ENCODE peak calls at places on chromosomes 2 and 18, in eight cellular contexts. T is AG09309; W is MV-4-11; P is astrocyte of the hippocampus; Z is effector memory CD4-positive, alpha-beta T cell; F is Peyer's patch; Q is posterior cingulate gyrus; I is neural crest cell. R is an unnamed sample.

GRCh38 chr18:35345460-35345921 is 1.3 kb upstream of the ZNF24 start:
- DNase-seq in T (no peak), W (peak; percentile 23), P (peak; percentile 60), Z (no peak), F (no peak), Q (peak; percentile 11), I (no peak), R (no peak)

GRCh38 chr2:5494212-5494611 is 198.0 kb upstream of the SOX11 start:
- DNase-seq in T (no peak), W (no peak), P (no peak), Z (no peak), F (no peak), Q (no peak), I (no peak), R (no peak)

GRCh38 chr18:59787998-59788875 is 91.0 kb upstream of the CCBE1 start:
- DNase-seq in T (peak; percentile 46), W (no peak), P (peak; percentile 74), Z (no peak), F (no peak), Q (no peak), I (no peak), R (no peak)

GRCh38 chr2:120589782-120590608 is 145.7 kb upstream of the GLI2 start:
- DNase-seq in T (peak; percentile 52), W (no peak), P (peak; percentile 93), Z (no peak), F (no peak), Q (no peak), I (no peak), R (peak; percentile 71)

GRCh38 chr2:205704101-205704741 is 21.9 kb downstream of the NRP2 start:
- DNase-seq in T (no peak), W (no peak), P (peak; percentile 89), Z (no peak), F (no peak), Q (no peak), I (no peak), R (no peak)

GRCh38 chr18:36812686-36813085 is 16.1 kb downstream of the TPGS2 start:
- DNase-seq in T (no peak), W (no peak), P (no peak), Z (no peak), F (no peak), Q (no peak), I (no peak), R (no peak)

GRCh38 chr18:25832008-25832604 is 258.3 kb downstream of the SS18 start:
- DNase-seq in T (peak; percentile 11), W (peak; percentile 9), P (peak; percentile 83), Z (no peak), F (peak; percentile 62), Q (peak; percentile 59), I (peak; percentile 65), R (no peak)

GRCh38 chr2:196242131-196242620 is 70.8 kb upstream of the STK17B start:
- DNase-seq in T (no peak), W (peak; percentile 100), P (peak; percentile 20), Z (no peak), F (no peak), Q (no peak), I (no peak), R (no peak)

GRCh38 chr2:68663371-68664156 is 20.2 kb downstream of the PROKR1 start:
- DNase-seq in T (no peak), W (no peak), P (no peak), Z (no peak), F (no peak), Q (no peak), I (no peak), R (no peak)

GRCh38 chr2:191611614-191612013 is 66.3 kb upstream of the NABP1 start:
- DNase-seq in T (no peak), W (peak; percentile 94), P (no peak), Z (no peak), F (no peak), Q (no peak), I (no peak), R (no peak)

GRCh38 chr2:16063955-16064633 is 123.7 kb downstream of the MYCN start:
- DNase-seq in T (no peak), W (no peak), P (no peak), Z (no peak), F (no peak), Q (no peak), I (no peak), R (no peak)

GRCh38 chr2:190996338-190996946 is 17.5 kb downstream of the STAT1 start:
- DNase-seq in T (no peak), W (peak; percentile 10), P (peak; percentile 38), Z (peak; percentile 18), F (no peak), Q (no peak), I (no peak), R (no peak)

GRCh38 chr18:13566941-13567762 is 159.2 kb downstream of the FAM210A start:
- DNase-seq in T (no peak), W (peak; percentile 83), P (no peak), Z (no peak), F (no peak), Q (peak; percentile 71), I (no peak), R (no peak)

GRCh38 chr2:98027535-98027934 is 31.8 kb upstream of the TMEM131 start:
- DNase-seq in T (no peak), W (no peak), P (no peak), Z (no peak), F (no peak), Q (no peak), I (no peak), R (no peak)

GRCh38 chr2:174606336-174606735 is 8.7 kb upstream of the WIPF1 start:
- DNase-seq in T (peak; percentile 80), W (no peak), P (peak; percentile 68), Z (peak; percentile 18), F (no peak), Q (no peak), I (no peak), R (peak; percentile 80)

GRCh38 chr2:56127013-56127772 is 56.6 kb upstream of the CCDC85A start:
- DNase-seq in T (no peak), W (no peak), P (no peak), Z (no peak), F (no peak), Q (no peak), I (no peak), R (no peak)

GRCh38 chr2:36405183-36405582 is 49.6 kb downstream of the CRIM1 start:
- DNase-seq in T (no peak), W (no peak), P (no peak), Z (no peak), F (no peak), Q (no peak), I (no peak), R (no peak)

GRCh38 chr2:170324640-170325046 is 146.7 kb downstream of the MYO3B start:
- DNase-seq in T (peak; percentile 7), W (peak; percentile 36), P (peak; percentile 69), Z (no peak), F (no peak), Q (peak; percentile 10), I (peak; percentile 22), R (no peak)

GRCh38 chr2:202278944-202279343 is 13.4 kb downstream of the NOP58 start:
- DNase-seq in T (peak; percentile 40), W (peak; percentile 34), P (peak; percentile 73), Z (no peak), F (no peak), Q (no peak), I (no peak), R (peak; percentile 24)

GRCh38 chr18:53567935-53568574 is 656.4 kb downstream of the MBD2 start:
- DNase-seq in T (peak; percentile 3), W (peak; percentile 2), P (peak; percentile 61), Z (no peak), F (no peak), Q (no peak), I (peak; percentile 4), R (peak; percentile 1)

GRCh38 chr18:34153711-34154110 is 71.0 kb downstream of the NOL4 start:
- DNase-seq in T (no peak), W (peak; percentile 54), P (peak; percentile 1), Z (no peak), F (no peak), Q (no peak), I (no peak), R (no peak)

GRCh38 chr2:201362396-201362795 is 5.3 kb upstream of the FLACC1 start:
- DNase-seq in T (no peak), W (no peak), P (peak; percentile 17), Z (no peak), F (no peak), Q (no peak), I (no peak), R (no peak)

GRCh38 chr2:125296742-125297141 is 1271.7 kb downstream of the CNTNAP5 start:
- DNase-seq in T (no peak), W (no peak), P (no peak), Z (no peak), F (no peak), Q (no peak), I (no peak), R (no peak)

GRCh38 chr2:72222829-72223564 is 75.3 kb upstream of the CYP26B1 start:
- DNase-seq in T (peak; percentile 44), W (no peak), P (peak; percentile 27), Z (no peak), F (no peak), Q (no peak), I (no peak), R (no peak)

GRCh38 chr2:126785862-126786261 is 112.8 kb upstream of the TEX51 start:
- DNase-seq in T (no peak), W (no peak), P (no peak), Z (no peak), F (no peak), Q (no peak), I (no peak), R (no peak)

GRCh38 chr2:1907283-1907682 is 163.0 kb upstream of the PXDN start:
- DNase-seq in T (no peak), W (no peak), P (no peak), Z (no peak), F (no peak), Q (no peak), I (no peak), R (no peak)

GRCh38 chr2:62705859-62706720 is 577 bp downstream of the EHBP1 start:
- DNase-seq in T (no peak), W (peak; percentile 7), P (peak; percentile 68), Z (no peak), F (peak; percentile 80), Q (peak; percentile 54), I (peak; percentile 60), R (no peak)

R was measured in BJ.